ENCODE peak calls at places on chromosome 20, in four cellular contexts. E, D, Y and N are unnamed samples.
A peak's percentile ranks its signal among the peaks of the same experiment; 100 is the strongest.

GRCh38 chr20:16459019-16459700 is 114.1 kb downstream of the KIF16B start:
- DNase-seq in E (no peak), D (no peak), Y (no peak), N (no peak)

GRCh38 chr20:36467076-36467999 is 74.0 kb upstream of the MYL9 start:
- DNase-seq in E (no peak), D (peak; percentile 78), Y (no peak), N (no peak)

GRCh38 chr20:57066126-57066900 is 200.1 kb downstream of the BMP7 start:
- DNase-seq in E (no peak), D (no peak), Y (no peak), N (no peak)

GRCh38 chr20:36097331-36097730 is 57.2 kb upstream of the EPB41L1 start:
- DNase-seq in E (no peak), D (no peak), Y (no peak), N (no peak)

GRCh38 chr20:2418388-2418787 is 37.7 kb downstream of the TGM6 start:
- DNase-seq in E (no peak), D (no peak), Y (no peak), N (no peak)

GRCh38 chr20:25750765-25751696 is 54.4 kb upstream of the ZNF337 start:
- DNase-seq in E (peak; percentile 46), D (peak; percentile 41), Y (no peak), N (no peak)

GRCh38 chr20:49853640-49854039 is 41.0 kb downstream of the SLC9A8 start:
- DNase-seq in E (no peak), D (peak; percentile 64), Y (no peak), N (no peak)

GRCh38 chr20:17749979-17750721 is 50.4 kb downstream of the BANF2 start:
- DNase-seq in E (no peak), D (no peak), Y (peak; percentile 28), N (no peak)

GRCh38 chr20:21436186-21436585 is 38.9 kb upstream of the NKX2-4 start:
- DNase-seq in E (no peak), D (no peak), Y (no peak), N (no peak)

GRCh38 chr20:33668087-33668790 is 1.5 kb downstream of the ACTL10 start:
- DNase-seq in E (no peak), D (peak; percentile 77), Y (no peak), N (no peak)

GRCh38 chr20:35344354-35344837 is 52.2 kb upstream of the FAM83C start:
- DNase-seq in E (no peak), D (no peak), Y (peak; percentile 36), N (no peak)

GRCh38 chr20:33539129-33539528 is 49.2 kb downstream of the CBFA2T2 start:
- DNase-seq in E (no peak), D (no peak), Y (no peak), N (no peak)

GRCh38 chr20:46543959-46544358 is 6.5 kb downstream of the OCSTAMP start:
- DNase-seq in E (no peak), D (no peak), Y (no peak), N (no peak)

GRCh38 chr20:46545827-46546138 is 4.7 kb downstream of the OCSTAMP start:
- DNase-seq in E (no peak), D (no peak), Y (no peak), N (no peak)

GRCh38 chr20:46543033-46543432 is 7.4 kb downstream of the OCSTAMP start:
- DNase-seq in E (no peak), D (no peak), Y (no peak), N (no peak)

GRCh38 chr20:46545077-46545826 is 5.2 kb downstream of the OCSTAMP start:
- DNase-seq in E (no peak), D (no peak), Y (no peak), N (no peak)

DNA sequence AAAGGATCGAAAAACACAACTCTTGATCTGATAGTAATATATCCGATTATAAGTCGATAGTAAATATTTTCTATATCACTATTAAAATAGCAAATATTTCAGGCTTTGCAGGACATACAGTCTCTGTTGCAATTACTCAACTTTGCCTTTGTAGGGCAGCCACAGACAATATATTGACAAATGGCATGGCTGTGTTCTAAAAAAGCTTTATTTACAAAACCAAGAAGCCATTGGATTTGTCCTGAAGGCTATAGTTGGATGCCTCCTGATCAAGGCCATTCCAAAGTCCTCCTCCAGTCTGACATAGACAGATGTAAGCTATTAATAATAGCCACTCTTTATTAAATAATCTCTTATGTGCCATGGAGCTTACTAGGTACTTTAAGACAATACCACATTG is 5.9 kb downstream of the OCSTAMP start:
- DNase-seq in E (no peak), D (no peak), Y (no peak), N (no peak)
- TF ChIP-seq CTCF in E (no peak), D (no peak), Y (no peak), N (no peak)

DNA sequence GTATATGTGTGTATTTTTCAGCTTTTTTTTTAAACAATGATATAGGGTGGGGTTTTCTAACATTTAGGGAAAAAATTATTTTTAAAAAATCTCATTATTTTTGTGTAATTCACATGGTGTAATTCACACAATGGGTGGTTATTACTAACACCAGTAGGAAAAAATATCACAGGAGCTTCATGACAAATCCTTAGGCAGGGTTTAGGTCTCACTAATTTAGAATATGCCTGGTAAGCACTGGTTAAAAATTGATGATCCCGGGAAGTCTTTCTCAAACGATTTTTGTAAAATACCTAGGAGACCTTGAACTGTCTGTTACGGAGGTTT is 29.5 kb upstream of the ZNF217 start:
- DNase-seq in E (no peak), D (no peak), Y (no peak), N (no peak)
- TF ChIP-seq CTCF in E (no peak), D (no peak), Y (no peak), N (no peak)

GRCh38 chr20:54479138-54479906 is 3.9 kb downstream of the DOK5 start:
- DNase-seq in E (no peak), D (no peak), Y (no peak), N (no peak)
- TF ChIP-seq CTCF in E (no peak), D (peak; percentile 21), Y (no peak), N (no peak)

GRCh38 chr20:24460712-24461111 is 8.7 kb upstream of the SYNDIG1 start:
- DNase-seq in E (no peak), D (no peak), Y (no peak), N (no peak)
- TF ChIP-seq CTCF in E (no peak), D (no peak), Y (no peak), N (no peak)